ENCODE peak calls at places on chromosomes 2 and 18, in five cellular contexts. L is cardiac muscle cell, D is hepatocyte, Y is AG10803, P is dorsolateral prefrontal cortex. C is an unnamed sample.

GRCh38 chr2:98380203-98380535 is 33.9 kb downstream of the CNGA3 start:
- DNase-seq in D (no peak), P (no peak), L (no peak), Y (no peak), C (no peak)

GRCh38 chr2:80437959-80438358 is 133.4 kb upstream of the LRRTM1 start:
- DNase-seq in P (no peak), L (no peak), Y (no peak), D (no peak), C (no peak)

GRCh38 chr2:109247812-109248211 is 118.8 kb downstream of the SH3RF3 start:
- DNase-seq in D (no peak), L (peak), P (no peak), Y (peak), C (peak)

GRCh38 chr2:3491716-3492474 is 27.4 kb downstream of the ADI1 start:
- DNase-seq in L (no peak), P (no peak), D (no peak), Y (no peak), C (no peak)

GRCh38 chr18:48613589-48613988 is 74.8 kb downstream of the CTIF start:
- DNase-seq in L (no peak), Y (no peak), D (no peak), P (peak), C (no peak)

GRCh38 chr2:138433995-138434991 is 67.3 kb upstream of the SPOPL start:
- DNase-seq in P (no peak), D (peak), Y (no peak), L (peak), C (no peak)

GRCh38 chr2:18787726-18788125 is 198.4 kb upstream of the NT5C1B start:
- DNase-seq in Y (no peak), L (no peak), P (no peak), D (peak), C (peak)

GRCh38 chr2:110678457-110679336 is 834 bp upstream of the BUB1 start:
- DNase-seq in Y (peak), L (peak), D (peak), P (peak), C (peak)

GRCh38 chr18:41967680-41968079 is 12.6 kb downstream of the PIK3C3 start:
- DNase-seq in L (no peak), Y (no peak), P (peak), D (no peak), C (no peak)

GRCh38 chr18:40607741-40608140 is 1347.3 kb upstream of the PIK3C3 start:
- DNase-seq in L (peak), P (no peak), D (no peak), Y (no peak), C (no peak)

GRCh38 chr2:30105556-30105955 is 41.3 kb upstream of the YPEL5 start:
- DNase-seq in P (no peak), L (no peak), Y (peak), D (no peak), C (no peak)

GRCh38 chr2:190213441-190214335 is 105.9 kb downstream of the HIBCH start:
- DNase-seq in L (no peak), Y (no peak), D (no peak), P (no peak), C (no peak)

GRCh38 chr2:201257941-201258665 is 2.2 kb upstream of the CASP8 start:
- DNase-seq in Y (peak), P (no peak), L (peak), D (peak), C (peak)

GRCh38 chr2:182666674-182667320 is 49.3 kb upstream of the DNAJC10 start:
- DNase-seq in L (peak), D (peak), Y (peak), P (no peak), C (peak)

GRCh38 chr2:27306657-27307544 is 1.3 kb downstream of the UCN start:
- DNase-seq in L (no peak), P (no peak), D (no peak), Y (no peak), C (no peak)

GRCh38 chr2:23351388-23352141 is 33.4 kb upstream of the KLHL29 start:
- DNase-seq in L (peak), P (peak), Y (peak), D (peak), C (peak)

GRCh38 chr2:222693837-222694236 is 22.4 kb downstream of the MOGAT1 start:
- DNase-seq in L (peak), P (no peak), D (peak), Y (no peak), C (peak)

GRCh38 chr2:137964066-137964858 is at the start of gene HNMT:
- DNase-seq in P (peak), Y (peak), D (peak), L (peak), C (peak)

GRCh38 chr2:237214281-237214680 is 128.6 kb downstream of the COPS8 start:
- DNase-seq in D (no peak), L (no peak), P (no peak), Y (peak), C (no peak)

GRCh38 chr2:232415736-232416520 is 9.3 kb downstream of the ALPG start:
- DNase-seq in L (no peak), D (no peak), P (no peak), Y (no peak), C (no peak)

GRCh38 chr2:138321458-138321857 is 180.1 kb upstream of the SPOPL start:
- DNase-seq in D (no peak), L (no peak), P (no peak), Y (no peak), C (no peak)

GRCh38 chr2:125696573-125696972 is 959.4 kb upstream of the GYPC start:
- DNase-seq in D (peak), P (no peak), Y (no peak), L (no peak), C (no peak)

GRCh38 chr2:232927793-232928563 is 57.9 kb downstream of the SNORC start:
- DNase-seq in P (no peak), Y (no peak), L (no peak), D (peak), C (no peak)

GRCh38 chr2:207113403-207113802 is 52.3 kb downstream of the KLF7 start:
- DNase-seq in L (no peak), Y (no peak), D (no peak), P (peak), C (no peak)

GRCh38 chr2:74894261-74895030 is 60.5 kb downstream of the HK2 start:
- DNase-seq in L (peak), Y (peak), P (no peak), D (no peak), C (peak)

GRCh38 chr2:159904565-159905281 is 106.7 kb upstream of the CD302 start:
- DNase-seq in D (peak), P (peak), Y (no peak), L (peak), C (peak)

GRCh38 chr2:86026744-86027065 is 79.0 kb downstream of the POLR1A start:
- DNase-seq in D (no peak), P (no peak), Y (no peak), L (no peak), C (no peak)

GRCh38 chr18:7038330-7038846 is 79.2 kb downstream of the LAMA1 start:
- DNase-seq in Y (peak), L (peak), D (peak), P (no peak), C (peak)

GRCh38 chr18:46148810-46149209 is 44.6 kb downstream of the HAUS1 start:
- DNase-seq in Y (peak), P (no peak), L (peak), D (peak), C (peak)

GRCh38 chr2:29423267-29423666 is 308.1 kb downstream of the CLIP4 start:
- DNase-seq in L (no peak), P (no peak), D (peak), Y (no peak), C (peak)

GRCh38 chr18:35117951-35118411 is 76.8 kb downstream of the MAPRE2 start:
- DNase-seq in Y (peak), D (no peak), P (no peak), L (peak), C (peak)

GRCh38 chr2:218717262-218717661 is 6.6 kb downstream of the TTLL4 start:
- DNase-seq in Y (no peak), P (no peak), L (peak), D (peak), C (peak)

GRCh38 chr2:45857848-45858520 is 206.5 kb downstream of the PRKCE start:
- DNase-seq in D (no peak), L (no peak), Y (no peak), P (no peak), C (no peak)

GRCh38 chr2:155442755-155443372 is 744.4 kb downstream of the KCNJ3 start:
- DNase-seq in D (no peak), P (no peak), L (no peak), Y (no peak), C (peak)

GRCh38 chr2:144201868-144202468 is 318.0 kb downstream of the ZEB2 start:
- DNase-seq in Y (peak), P (no peak), D (no peak), L (no peak), C (peak)

GRCh38 chr18:75638223-75638596 is 210.7 kb upstream of the SMIM21 start:
- DNase-seq in D (no peak), P (no peak), L (peak), Y (peak), C (peak)
- H3K4me3 ChIP-seq in D (no peak), P (peak), L (no peak), Y (peak), C (peak)

DNA sequence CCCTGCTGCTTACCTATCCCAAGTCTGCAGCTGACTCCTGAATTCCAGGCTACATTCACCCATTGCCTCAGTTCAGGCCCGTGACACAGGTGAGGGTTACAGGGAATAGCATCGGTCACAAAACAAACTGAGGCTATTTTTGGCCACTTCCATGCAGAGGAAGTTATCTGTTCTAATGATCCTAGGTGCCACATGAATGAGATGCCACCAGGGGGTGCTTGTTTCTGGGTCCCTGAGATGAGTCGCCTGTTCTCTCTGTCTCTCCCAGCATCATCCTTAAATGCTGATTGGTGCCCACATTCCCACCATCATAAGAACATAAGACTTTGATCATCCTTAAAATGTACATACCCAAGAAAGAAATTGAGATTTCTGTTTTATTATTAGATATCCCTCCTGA is 119.0 kb upstream of the CELF4 start:
- DNase-seq in P (no peak), Y (no peak), D (no peak), L (no peak), C (no peak)
- TF ChIP-seq CTCF in P (no peak), Y (no peak), D (no peak), L (no peak), C (no peak)

DNA sequence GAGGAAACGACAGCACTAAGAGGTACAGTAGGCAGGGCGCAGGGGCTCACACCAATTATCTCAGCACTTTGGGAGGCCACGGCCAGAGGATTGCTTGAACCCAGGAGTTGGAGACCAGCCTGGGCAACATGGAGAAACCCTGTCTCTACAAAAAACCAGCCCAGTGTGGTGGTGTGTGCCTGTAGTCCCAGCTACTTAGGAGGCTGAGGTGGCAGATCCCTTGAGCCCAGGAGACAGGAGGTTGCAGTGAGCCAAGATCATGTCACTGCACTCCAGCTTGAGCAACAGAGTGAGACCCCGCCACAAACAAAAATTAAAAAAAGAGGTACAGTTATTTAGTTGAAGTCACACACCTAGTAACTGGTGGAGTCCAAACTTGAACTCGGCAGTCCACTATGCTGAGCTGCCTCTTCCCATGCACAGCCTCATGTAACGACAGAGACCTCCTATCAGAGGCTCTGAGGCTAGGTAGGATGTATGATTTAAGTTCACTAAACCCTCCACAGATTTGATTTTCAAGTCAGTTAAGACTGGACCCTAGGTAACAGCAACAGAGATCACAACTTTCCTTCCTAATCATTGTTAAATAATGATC is 8.7 kb downstream of the STK17B start:
- DNase-seq in P (no peak), L (no peak), Y (no peak), D (no peak), C (no peak)
- H3K4me3 ChIP-seq in P (no peak), L (no peak), Y (no peak), D (no peak), C (no peak)

GRCh38 chr2:192604295-192604694 is 409.6 kb upstream of the TMEFF2 start:
- DNase-seq in D (no peak), Y (no peak), P (no peak), L (no peak), C (peak)
- TF ChIP-seq CTCF in D (no peak), Y (no peak), P (no peak), L (no peak), C (no peak)

C was measured in cardiac fibroblast.